ENCODE peak calls at places on chromosomes 6 and 20, in seven cellular contexts. One of them, this sample, is unnamed.

GRCh38 chr20:59469266-59470252 is 134.8 kb upstream of the PHACTR3 start:
- DNase-seq in cardiac septum: no peak
- DNase-seq in left ventricle myocardium inferior: no peak
- DNase-seq in HEK293T: no peak
- DNase-seq in NCI-H69: peak
- DNase-seq in cardiac fibroblast: no peak
- DNase-seq in HuH-7: no peak
- DNase-seq in this sample: no peak

GRCh38 chr20:53739799-53740785 is 146.5 kb upstream of the ZNF217 start:
- DNase-seq in cardiac septum: no peak
- DNase-seq in left ventricle myocardium inferior: no peak
- DNase-seq in HEK293T: no peak
- DNase-seq in NCI-H69: no peak
- DNase-seq in cardiac fibroblast: peak
- DNase-seq in HuH-7: no peak
- DNase-seq in this sample: no peak

GRCh38 chr6:41352907-41353306 is 17.5 kb downstream of the NCR2 start:
- DNase-seq in cardiac septum: peak
- DNase-seq in left ventricle myocardium inferior: no peak
- DNase-seq in HEK293T: no peak
- DNase-seq in NCI-H69: no peak
- DNase-seq in cardiac fibroblast: no peak
- DNase-seq in HuH-7: no peak
- DNase-seq in this sample: no peak

GRCh38 chr6:35327349-35328027 is 14.9 kb upstream of the PPARD start:
- DNase-seq in cardiac septum: peak
- DNase-seq in left ventricle myocardium inferior: peak
- DNase-seq in HEK293T: peak
- DNase-seq in NCI-H69: peak
- DNase-seq in cardiac fibroblast: peak
- DNase-seq in HuH-7: peak
- DNase-seq in this sample: no peak

GRCh38 chr6:1387632-1388031 is 1.7 kb upstream of the FOXF2 start:
- DNase-seq in cardiac septum: no peak
- DNase-seq in left ventricle myocardium inferior: no peak
- DNase-seq in HEK293T: no peak
- DNase-seq in NCI-H69: no peak
- DNase-seq in cardiac fibroblast: no peak
- DNase-seq in HuH-7: no peak
- DNase-seq in this sample: no peak

GRCh38 chr20:33992145-33992922 is 1.4 kb upstream of the RALY start:
- DNase-seq in cardiac septum: no peak
- DNase-seq in left ventricle myocardium inferior: no peak
- DNase-seq in HEK293T: peak
- DNase-seq in NCI-H69: no peak
- DNase-seq in cardiac fibroblast: no peak
- DNase-seq in HuH-7: no peak
- DNase-seq in this sample: no peak

GRCh38 chr20:62201173-62202082 is 18.6 kb downstream of the MTG2 start:
- DNase-seq in cardiac septum: no peak
- DNase-seq in left ventricle myocardium inferior: no peak
- DNase-seq in HEK293T: no peak
- DNase-seq in NCI-H69: no peak
- DNase-seq in cardiac fibroblast: no peak
- DNase-seq in HuH-7: no peak
- DNase-seq in this sample: no peak

GRCh38 chr20:1874534-1875168 is 20.6 kb upstream of the SIRPA start:
- DNase-seq in cardiac septum: peak
- DNase-seq in left ventricle myocardium inferior: no peak
- DNase-seq in HEK293T: no peak
- DNase-seq in NCI-H69: no peak
- DNase-seq in cardiac fibroblast: peak
- DNase-seq in HuH-7: peak
- DNase-seq in this sample: no peak

GRCh38 chr6:111789593-111789992 is 83.7 kb downstream of the FYN start:
- DNase-seq in cardiac septum: no peak
- DNase-seq in left ventricle myocardium inferior: peak
- DNase-seq in HEK293T: no peak
- DNase-seq in NCI-H69: no peak
- DNase-seq in cardiac fibroblast: peak
- DNase-seq in HuH-7: no peak
- DNase-seq in this sample: no peak

GRCh38 chr6:3518356-3518841 is 61.5 kb upstream of the SLC22A23 start:
- DNase-seq in cardiac septum: no peak
- DNase-seq in left ventricle myocardium inferior: no peak
- DNase-seq in HEK293T: no peak
- DNase-seq in NCI-H69: peak
- DNase-seq in cardiac fibroblast: peak
- DNase-seq in HuH-7: no peak
- DNase-seq in this sample: peak

GRCh38 chr6:113856571-113857564 is at the start of gene MARCKS:
- DNase-seq in cardiac septum: peak
- DNase-seq in left ventricle myocardium inferior: peak
- DNase-seq in HEK293T: peak
- DNase-seq in NCI-H69: peak
- DNase-seq in cardiac fibroblast: peak
- DNase-seq in HuH-7: peak
- DNase-seq in this sample: peak

This sample was measured in BJ.